ENCODE peak calls at places on chromosomes 2 and 18, in six cellular contexts. R is HTR-8/SVneo; S is adrenal gland; B is activated T-cell treated with anti-CD3 and anti-CD28 coated beads for 1 hour; I is stimulated activated CD4-positive, alpha-beta T cell treated with anti-CD3 and anti-CD28 coated beads, Interleukin-12 subunit alpha, Interleukin-12 subunit beta, amount 100 ng/mL, for 48 hours; P is GM03348. Q is an unnamed sample.

GRCh38 chr18:27378396-27379094 is 193.4 kb upstream of the CHST9 start:
- DNase-seq in R (no peak), S (no peak), B (no peak), I (no peak), P (no peak), Q (peak; percentile 85)

GRCh38 chr2:177728920-177729319 is 336.3 kb downstream of the AGPS start:
- DNase-seq in R (no peak), S (no peak), B (no peak), I (no peak), P (no peak), Q (no peak)

GRCh38 chr2:206274434-206275273 is at the start of gene ZDBF2:
- DNase-seq in R (peak; percentile 67), S (peak; percentile 34), B (peak; percentile 17), I (no peak), P (peak; percentile 92), Q (peak; percentile 91)

GRCh38 chr18:36448384-36449290 is 151.1 kb downstream of the FHOD3 start:
- DNase-seq in R (no peak), S (no peak), B (no peak), I (no peak), P (no peak), Q (peak; percentile 55)

GRCh38 chr2:11850082-11850481 is 103.7 kb downstream of the LPIN1 start:
- DNase-seq in R (no peak), S (no peak), B (no peak), I (no peak), P (no peak), Q (peak; percentile 35)

GRCh38 chr2:241261628-241262027 is 53.8 kb downstream of the HDLBP start:
- DNase-seq in R (no peak), S (no peak), B (no peak), I (no peak), P (no peak), Q (no peak)

GRCh38 chr2:37590119-37590571 is 81.3 kb downstream of the CDC42EP3 start:
- DNase-seq in R (peak; percentile 75), S (no peak), B (no peak), I (no peak), P (peak; percentile 65), Q (no peak)

GRCh38 chr2:46774499-46775228 is 140.9 kb downstream of the MCFD2 start:
- DNase-seq in R (no peak), S (no peak), B (no peak), I (no peak), P (no peak), Q (no peak)

GRCh38 chr2:200786826-200787225 is 24.9 kb upstream of the BZW1 start:
- DNase-seq in R (peak; percentile 37), S (peak; percentile 34), B (no peak), I (no peak), P (peak; percentile 54), Q (no peak)

GRCh38 chr2:230134496-230135073 is 65.9 kb upstream of the SLC16A14 start:
- DNase-seq in R (no peak), S (no peak), B (no peak), I (no peak), P (peak; percentile 28), Q (no peak)

GRCh38 chr18:59155140-59155539 is 15.5 kb downstream of the SEC11C start:
- DNase-seq in R (peak; percentile 32), S (no peak), B (no peak), I (no peak), P (peak; percentile 26), Q (no peak)

GRCh38 chr2:104939570-104940235 is 85.8 kb downstream of the POU3F3 start:
- DNase-seq in R (no peak), S (no peak), B (no peak), I (no peak), P (no peak), Q (peak; percentile 75)

GRCh38 chr18:58580623-58581022 is 48.3 kb downstream of the ALPK2 start:
- DNase-seq in R (no peak), S (no peak), B (no peak), I (no peak), P (no peak), Q (no peak)

GRCh38 chr2:145715601-145716000 is 1195.7 kb upstream of the ZEB2 start:
- DNase-seq in R (no peak), S (no peak), B (no peak), I (no peak), P (peak; percentile 48), Q (no peak)

GRCh38 chr2:23301151-23301550 is 83.8 kb upstream of the KLHL29 start:
- DNase-seq in R (no peak), S (no peak), B (no peak), I (no peak), P (no peak), Q (no peak)

GRCh38 chr2:50838316-50838715 is 193.6 kb downstream of the NRXN1 start:
- DNase-seq in R (no peak), S (no peak), B (no peak), I (no peak), P (no peak), Q (no peak)

GRCh38 chr2:195105581-195105980 is 551.4 kb upstream of the SLC39A10 start:
- DNase-seq in R (no peak), S (no peak), B (no peak), I (no peak), P (no peak), Q (no peak)

GRCh38 chr2:229410312-229410711 is 139.2 kb upstream of the PID1 start:
- DNase-seq in R (no peak), S (no peak), B (no peak), I (no peak), P (no peak), Q (no peak)

GRCh38 chr2:210092791-210093190 is 78.4 kb downstream of the KANSL1L start:
- DNase-seq in R (no peak), S (no peak), B (no peak), I (no peak), P (no peak), Q (no peak)

GRCh38 chr2:62221141-62221540 is 25.2 kb downstream of the B3GNT2 start:
- DNase-seq in R (no peak), S (no peak), B (no peak), I (no peak), P (no peak), Q (no peak)

GRCh38 chr2:7676714-7677113 is 759.5 kb downstream of the RNF144A start:
- DNase-seq in R (no peak), S (no peak), B (no peak), I (no peak), P (no peak), Q (no peak)

GRCh38 chr18:23281626-23282436 is 146.5 kb downstream of the CABLES1 start:
- DNase-seq in R (peak; percentile 57), S (no peak), B (no peak), I (no peak), P (peak; percentile 54), Q (no peak)

GRCh38 chr2:69768217-69768616 is 26.3 kb downstream of the ANXA4 start:
- DNase-seq in R (no peak), S (no peak), B (no peak), I (no peak), P (no peak), Q (no peak)

GRCh38 chr2:69830045-69830905 is 815 bp downstream of the GMCL1 start:
- DNase-seq in R (peak; percentile 40), S (peak; percentile 34), B (peak; percentile 24), I (peak; percentile 10), P (peak; percentile 40), Q (peak; percentile 69)

GRCh38 chr18:32930695-32931301 is 158.0 kb upstream of the KLHL14 start:
- DNase-seq in R (no peak), S (no peak), B (no peak), I (no peak), P (peak; percentile 48), Q (peak; percentile 64)

GRCh38 chr18:57107141-57107832 is 39.6 kb upstream of the BOD1L2 start:
- DNase-seq in R (no peak), S (no peak), B (no peak), I (no peak), P (peak; percentile 41), Q (peak; percentile 87)

GRCh38 chr2:156175946-156176345 is 156.6 kb downstream of the NR4A2 start:
- DNase-seq in R (no peak), S (no peak), B (no peak), I (no peak), P (no peak), Q (no peak)

GRCh38 chr18:7025194-7025593 is 92.4 kb downstream of the LAMA1 start:
- DNase-seq in R (no peak), S (no peak), B (no peak), I (no peak), P (no peak), Q (no peak)

GRCh38 chr2:26615336-26616031 is 25.7 kb downstream of the CIB4 start:
- DNase-seq in R (no peak), S (peak; percentile 11), B (no peak), I (no peak), P (peak; percentile 27), Q (no peak)

GRCh38 chr2:1306687-1307516 is 106.4 kb upstream of the TPO start:
- DNase-seq in R (no peak), S (no peak), B (no peak), I (no peak), P (no peak), Q (no peak)

GRCh38 chr18:74745658-74746403 is 148.2 kb downstream of the ZNF407 start:
- DNase-seq in R (peak; percentile 4), S (no peak), B (no peak), I (no peak), P (peak; percentile 53), Q (no peak)